ENCODE peak calls at places on chromosomes 13 and 19, in ten cellular contexts. U is AG04450, Z is hepatocyte, C is OCI-M1, M is Calu3, I is mesendoderm, E is mesothelial cell of epicardium, P is lower lobe of right lung, V is germinal center, L is H7. R is an unnamed sample.

GRCh38 chr19:23762884-23763711 is 4.4 kb upstream of the ZNF681 start:
- DNase-seq in U (no peak), Z (peak; percentile 92), C (peak; percentile 90), M (peak; percentile 89), I (peak; percentile 96), E (peak; percentile 76), P (peak; percentile 91), V (peak; percentile 86), L (peak; percentile 89), R (peak; percentile 95)

GRCh38 chr13:62320129-62320724 is 904.6 kb upstream of the PCDH20 start:
- DNase-seq in U (peak; percentile 42), Z (peak; percentile 48), C (peak; percentile 75), M (peak; percentile 1), I (peak; percentile 68), E (no peak), P (no peak), V (no peak), L (peak; percentile 7), R (no peak)

GRCh38 chr13:36454962-36455361 is 22.7 kb downstream of the CCNA1 start:
- DNase-seq in U (no peak), Z (no peak), C (no peak), M (no peak), I (no peak), E (no peak), P (no peak), V (no peak), L (no peak), R (no peak)

GRCh38 chr13:74886496-74886895 is 595.5 kb downstream of the TBC1D4 start:
- DNase-seq in U (no peak), Z (no peak), C (no peak), M (no peak), I (no peak), E (no peak), P (no peak), V (no peak), L (no peak), R (no peak)

GRCh38 chr19:5968431-5969373 is 9.2 kb downstream of the RANBP3 start:
- DNase-seq in U (no peak), Z (no peak), C (no peak), M (no peak), I (peak; percentile 61), E (no peak), P (peak; percentile 56), V (no peak), L (peak; percentile 58), R (no peak)

GRCh38 chr13:40206241-40207109 is 460.0 kb downstream of the FOXO1 start:
- DNase-seq in U (no peak), Z (no peak), C (no peak), M (peak; percentile 64), I (no peak), E (no peak), P (no peak), V (peak; percentile 59), L (no peak), R (no peak)

GRCh38 chr19:38388310-38389100 is at the start of gene SPRED3:
- DNase-seq in U (no peak), Z (peak; percentile 77), C (no peak), M (no peak), I (no peak), E (no peak), P (no peak), V (peak; percentile 11), L (peak; percentile 94), R (no peak)

GRCh38 chr13:46109451-46109850 is 4.6 kb upstream of the CPB2 start:
- DNase-seq in U (no peak), Z (no peak), C (no peak), M (no peak), I (no peak), E (no peak), P (no peak), V (no peak), L (no peak), R (no peak)

GRCh38 chr13:99949657-99950413 is 21.7 kb downstream of the ZIC5 start:
- DNase-seq in U (no peak), Z (no peak), C (no peak), M (no peak), I (no peak), E (no peak), P (no peak), V (no peak), L (peak; percentile 58), R (no peak)

GRCh38 chr19:403221-404036 is 5.5 kb downstream of the C2CD4C start:
- DNase-seq in U (no peak), Z (no peak), C (no peak), M (no peak), I (no peak), E (no peak), P (no peak), V (no peak), L (peak; percentile 67), R (no peak)

GRCh38 chr19:17456127-17456526 is 4.6 kb downstream of the NXNL1 start:
- DNase-seq in U (no peak), Z (no peak), C (no peak), M (no peak), I (no peak), E (no peak), P (no peak), V (no peak), L (no peak), R (no peak)

GRCh38 chr13:77222000-77222690 is 104.7 kb downstream of the MYCBP2 start:
- DNase-seq in U (no peak), Z (no peak), C (no peak), M (no peak), I (no peak), E (no peak), P (no peak), V (no peak), L (no peak), R (no peak)

GRCh38 chr13:84096221-84096620 is 213.9 kb upstream of the SLITRK1 start:
- DNase-seq in U (no peak), Z (no peak), C (no peak), M (no peak), I (no peak), E (no peak), P (no peak), V (no peak), L (no peak), R (no peak)

GRCh38 chr13:47334173-47334572 is 437.3 kb upstream of the HTR2A start:
- DNase-seq in U (peak; percentile 64), Z (no peak), C (no peak), M (no peak), I (no peak), E (no peak), P (no peak), V (no peak), L (no peak), R (no peak)

GRCh38 chr19:35119091-35119490 is 3.5 kb downstream of the FXYD3 start:
- DNase-seq in U (no peak), Z (no peak), C (no peak), M (no peak), I (no peak), E (no peak), P (no peak), V (no peak), L (peak; percentile 74), R (no peak)

GRCh38 chr13:25904830-25905229 is 147.0 kb downstream of the SHISA2 start:
- DNase-seq in U (no peak), Z (no peak), C (no peak), M (no peak), I (no peak), E (no peak), P (no peak), V (no peak), L (no peak), R (no peak)

GRCh38 chr19:56837492-56837891 is 3.0 kb downstream of the PEG3 start:
- DNase-seq in U (no peak), Z (no peak), C (no peak), M (no peak), I (peak; percentile 84), E (no peak), P (peak; percentile 71), V (no peak), L (peak; percentile 26), R (peak; percentile 59)

GRCh38 chr19:10418281-10419199 is 1.8 kb upstream of the PDE4A start:
- DNase-seq in U (no peak), Z (peak; percentile 17), C (peak; percentile 92), M (no peak), I (peak; percentile 68), E (no peak), P (no peak), V (no peak), L (peak; percentile 73), R (no peak)

GRCh38 chr19:51203941-51204720 is 20.7 kb upstream of the CD33 start:
- DNase-seq in U (no peak), Z (no peak), C (no peak), M (no peak), I (no peak), E (no peak), P (no peak), V (no peak), L (peak; percentile 1), R (no peak)

GRCh38 chr13:42266464-42266863 is 5.5 kb upstream of the AKAP11 start:
- DNase-seq in U (peak; percentile 29), Z (no peak), C (no peak), M (no peak), I (peak; percentile 35), E (no peak), P (no peak), V (no peak), L (no peak), R (peak; percentile 9)

GRCh38 chr13:42274386-42275097 is 2.6 kb downstream of the AKAP11 start:
- DNase-seq in U (no peak), Z (no peak), C (no peak), M (no peak), I (no peak), E (no peak), P (no peak), V (no peak), L (no peak), R (no peak)

GRCh38 chr13:32586022-32586900 is at the start of gene PDS5B:
- DNase-seq in U (peak; percentile 86), Z (peak; percentile 97), C (peak; percentile 93), M (peak; percentile 92), I (peak; percentile 97), E (peak; percentile 95), P (peak; percentile 96), V (peak; percentile 94), L (peak; percentile 95), R (peak; percentile 97)

GRCh38 chr13:48333976-48334375 is 30.4 kb downstream of the RB1 start:
- DNase-seq in U (no peak), Z (no peak), C (no peak), M (peak; percentile 10), I (no peak), E (no peak), P (no peak), V (no peak), L (no peak), R (no peak)

GRCh38 chr19:32682317-32682716 is 6.7 kb downstream of the RGS9BP start:
- DNase-seq in U (no peak), Z (no peak), C (no peak), M (peak; percentile 41), I (no peak), E (no peak), P (no peak), V (no peak), L (no peak), R (peak; percentile 51)

GRCh38 chr19:48556825-48557224 is 4.9 kb downstream of the SULT2B1 start:
- DNase-seq in U (no peak), Z (no peak), C (no peak), M (no peak), I (no peak), E (no peak), P (no peak), V (no peak), L (no peak), R (no peak)

GRCh38 chr19:23884363-23884762 is 30.3 kb upstream of the ZNF726 start:
- DNase-seq in U (no peak), Z (no peak), C (no peak), M (no peak), I (no peak), E (no peak), P (no peak), V (no peak), L (no peak), R (no peak)

GRCh38 chr19:39539165-39539518 is 819 bp downstream of the EID2 start:
- DNase-seq in U (no peak), Z (peak; percentile 28), C (no peak), M (no peak), I (peak; percentile 93), E (no peak), P (no peak), V (no peak), L (peak; percentile 60), R (no peak)

GRCh38 chr13:33711441-33711840 is 106.5 kb upstream of the RFC3 start:
- DNase-seq in U (no peak), Z (no peak), C (no peak), M (no peak), I (no peak), E (no peak), P (no peak), V (no peak), L (no peak), R (no peak)